ENCODE peak calls at places on chromosomes 4 and X, in nine cellular contexts. P, C, G, B, K, Y, A, S and M are unnamed samples.
A peak's percentile ranks its signal among the peaks of the same experiment; 100 is the strongest.

GRCh38 chr4:27210874-27211428 is 350.3 kb downstream of the STIM2 start:
- DNase-seq in Y (no peak), C (no peak), K (no peak), G (no peak), B (no peak), S (no peak), P (no peak), A (no peak), M (no peak)

GRCh38 chr4:132792305-132792704 is 356.8 kb upstream of the PCDH10 start:
- DNase-seq in K (no peak), B (no peak), Y (no peak), G (no peak), P (no peak), A (no peak), S (no peak), C (no peak), M (no peak)

GRCh38 chrX:17474892-17475291 is 99.9 kb downstream of the NHS start:
- DNase-seq in P (no peak), G (no peak), B (peak; percentile 69), C (no peak), K (no peak), S (no peak), Y (no peak), A (no peak), M (no peak)

GRCh38 chr4:116058129-116058528 is 944.7 kb upstream of the NDST4 start:
- DNase-seq in K (no peak), B (no peak), C (no peak), A (no peak), Y (no peak), S (no peak), P (no peak), G (no peak), M (no peak)

GRCh38 chrX:21963226-21963625 is 22.7 kb downstream of the SMS start:
- DNase-seq in Y (no peak), A (no peak), C (no peak), S (no peak), G (no peak), K (no peak), B (no peak), P (no peak), M (no peak)

GRCh38 chr4:177444911-177445736 is 2.9 kb upstream of the AGA start:
- DNase-seq in G (no peak), K (no peak), Y (no peak), B (no peak), A (no peak), S (no peak), C (no peak), P (no peak), M (no peak)

GRCh38 chr4:172546782-172547181 is 621.8 kb upstream of the GALNT7 start:
- DNase-seq in K (peak; percentile 7), S (no peak), B (no peak), G (no peak), A (no peak), P (no peak), Y (no peak), C (no peak), M (no peak)

GRCh38 chr4:16926214-16926613 is 27.8 kb upstream of the LDB2 start:
- DNase-seq in S (no peak), P (no peak), A (no peak), B (no peak), Y (no peak), C (no peak), G (no peak), K (no peak), M (no peak)

GRCh38 chrX:10254746-10255145 is 98.0 kb downstream of the CLCN4 start:
- DNase-seq in C (no peak), B (peak; percentile 8), G (no peak), K (no peak), Y (no peak), P (no peak), S (no peak), A (no peak), M (no peak)

GRCh38 chr4:7423801-7424552 is 10.8 kb downstream of the PSAPL1 start:
- DNase-seq in K (no peak), P (no peak), S (no peak), C (peak; percentile 35), A (no peak), G (no peak), Y (no peak), B (no peak), M (peak; percentile 49)

GRCh38 chr4:156816356-156816755 is 155.2 kb downstream of the PDGFC start:
- DNase-seq in B (no peak), K (no peak), A (no peak), G (no peak), P (no peak), S (no peak), C (no peak), Y (no peak), M (no peak)

DNA sequence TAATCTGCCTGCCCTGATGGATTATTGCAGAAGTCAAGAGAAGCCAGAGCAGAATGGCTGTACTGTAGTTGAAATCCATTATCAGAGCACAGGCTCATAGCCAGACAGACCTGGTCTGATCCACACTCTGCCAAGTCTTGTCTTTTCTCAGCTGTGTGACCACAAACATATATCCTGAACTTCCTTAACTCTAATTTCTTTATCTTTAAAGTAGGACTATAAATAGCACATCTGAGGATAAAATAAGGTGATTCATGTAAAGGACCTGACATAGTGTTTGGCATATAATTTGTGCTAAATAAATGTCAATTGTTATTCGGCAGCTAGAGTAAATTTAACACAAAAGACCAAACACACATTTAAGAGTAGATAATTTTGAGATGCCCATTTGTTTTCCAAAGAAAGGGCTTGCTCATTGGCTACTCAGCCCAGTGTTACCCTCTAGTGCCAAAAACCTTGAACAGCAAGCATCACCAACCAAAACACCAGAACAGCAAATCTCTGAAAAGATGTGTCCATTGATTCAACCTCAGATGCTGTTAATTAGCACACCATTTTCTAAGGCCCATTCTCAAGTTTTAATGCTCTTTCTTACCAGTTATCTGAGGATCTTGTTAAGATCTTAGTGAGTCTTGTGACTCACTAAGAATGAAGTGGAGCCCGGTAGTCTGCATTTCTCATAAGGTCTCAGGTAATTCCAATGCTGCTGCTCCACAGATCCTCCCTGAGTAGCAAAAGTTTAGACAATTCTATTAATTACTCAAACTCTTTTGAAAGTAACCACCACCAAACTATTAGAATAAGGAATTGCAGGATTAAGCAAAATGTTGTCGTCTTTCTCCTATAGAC is 108.8 kb downstream of the HHIP start:
- DNase-seq in K (no peak), A (no peak), G (no peak), Y (no peak), P (no peak), C (no peak), S (no peak), B (peak; percentile 87), M (no peak)
- TF ChIP-seq CTCF in K (peak; percentile 34), A (peak; percentile 33), G (peak; percentile 56), Y (no peak), P (no peak), C (no peak), S (peak; percentile 46), B (peak; percentile 71), M (no peak)

DNA sequence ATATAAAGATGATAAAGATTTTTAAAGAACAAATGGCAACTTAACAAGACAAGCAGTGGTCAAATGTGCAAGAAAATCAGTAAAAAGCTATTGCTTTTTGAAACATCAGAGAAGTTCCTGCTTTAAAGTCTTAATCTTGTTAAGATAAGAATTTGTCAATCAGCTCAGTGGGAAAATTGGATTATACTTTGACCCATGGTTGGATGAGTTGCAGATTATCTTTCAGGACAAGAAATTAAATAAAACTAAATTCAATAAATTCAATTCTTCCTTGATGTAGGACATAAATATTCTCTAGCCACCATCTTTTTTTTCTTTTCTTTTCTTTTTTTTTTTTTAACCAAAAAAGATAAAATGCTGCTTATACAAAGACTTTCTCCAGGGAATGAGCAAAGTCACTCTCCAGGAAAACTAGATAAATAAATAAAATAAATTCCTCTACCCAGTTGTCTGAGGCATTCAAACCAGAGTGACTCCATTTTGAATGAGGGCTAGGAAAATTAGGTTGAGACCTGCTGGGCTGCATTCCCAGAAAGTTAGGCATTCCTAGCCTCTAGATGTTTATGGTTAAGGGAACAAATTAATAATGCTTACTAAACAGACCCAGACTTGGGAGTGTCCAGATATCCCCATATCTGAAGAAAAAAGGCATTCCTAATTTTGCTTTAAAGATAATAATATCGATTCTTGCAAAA is 211.2 kb downstream of the SNCA start:
- DNase-seq in B (no peak), C (no peak), Y (no peak), S (no peak), K (no peak), P (no peak), A (no peak), G (no peak), M (no peak)
- TF ChIP-seq CTCF in B (no peak), C (no peak), Y (no peak), S (no peak), K (no peak), P (no peak), A (no peak), G (no peak), M (no peak)

GRCh38 chr4:104015680-104016079 is 295.9 kb upstream of the TACR3 start:
- DNase-seq in C (no peak), Y (no peak), S (no peak), B (no peak), G (no peak), P (no peak), A (no peak), K (no peak), M (no peak)
- TF ChIP-seq CTCF in C (no peak), Y (no peak), S (peak; percentile 64), B (no peak), G (peak; percentile 3), P (peak; percentile 15), A (peak; percentile 37), K (peak; percentile 47), M (no peak)

GRCh38 chr4:52861879-52862604 is at the start of gene RASL11B:
- DNase-seq in P (peak; percentile 83), G (no peak), B (peak; percentile 44), Y (peak; percentile 70), C (peak; percentile 84), K (peak; percentile 85), S (peak; percentile 83), A (peak; percentile 89), M (peak; percentile 90)
- TF ChIP-seq CTCF in P (no peak), G (no peak), B (no peak), Y (no peak), C (peak; percentile 48), K (no peak), S (peak; percentile 40), A (peak; percentile 49), M (peak; percentile 30)

DNA sequence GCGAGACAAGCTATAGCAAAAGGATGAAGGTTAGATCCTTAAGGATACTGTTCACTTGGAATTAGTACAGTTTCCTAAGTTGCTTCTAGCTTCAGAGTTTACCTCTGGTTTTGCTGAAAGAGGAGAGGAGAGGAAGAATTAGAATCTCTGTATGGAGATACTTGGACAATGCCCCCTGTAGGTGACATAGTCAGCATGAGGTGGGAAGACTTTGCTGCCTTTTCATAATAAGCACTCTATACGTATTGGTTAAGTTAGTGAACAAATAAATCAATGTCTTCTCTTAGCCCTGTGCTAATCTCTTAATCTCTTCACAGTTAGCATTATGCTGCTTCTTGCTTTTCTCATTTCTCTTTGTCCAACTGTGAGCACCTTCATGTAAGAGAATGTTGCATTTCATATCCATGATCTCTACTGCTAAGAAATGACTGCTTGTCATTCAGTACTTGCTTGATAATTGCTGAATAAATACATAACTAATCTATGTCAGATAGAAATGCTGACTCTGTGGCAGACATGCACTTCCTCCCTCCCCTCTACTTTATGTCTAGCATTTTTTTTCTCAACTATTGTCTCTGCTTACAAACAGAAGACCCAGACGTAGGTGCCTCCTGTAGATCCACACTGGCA is 527.2 kb downstream of the GBA3 start:
- DNase-seq in P (no peak), Y (no peak), K (no peak), G (no peak), S (no peak), B (no peak), C (no peak), A (no peak), M (no peak)
- TF ChIP-seq CTCF in P (no peak), Y (no peak), K (no peak), G (no peak), S (no peak), B (no peak), C (no peak), A (no peak), M (no peak)

GRCh38 chrX:136519069-136519468 is 12.9 kb upstream of the VGLL1 start:
- DNase-seq in C (no peak), S (no peak), B (no peak), P (no peak), Y (no peak), A (no peak), G (no peak), K (no peak), M (no peak)
- TF ChIP-seq CTCF in C (no peak), S (no peak), B (no peak), P (no peak), Y (no peak), A (no peak), G (no peak), K (no peak), M (no peak)